ENCODE peak calls at places on chromosomes 5 and 9, in seven cellular contexts. P, D, N, G, V, Z and W are unnamed samples.
A peak's percentile ranks its signal among the peaks of the same experiment; 100 is the strongest.

GRCh38 chr5:62536783-62537182 is 41.8 kb upstream of the LRRC70 start:
- DNase-seq in N (no peak), G (no peak), V (no peak), Z (no peak), D (no peak), P (no peak), W (no peak)

GRCh38 chr9:137234055-137234697 is 3.5 kb downstream of the SLC34A3 start:
- DNase-seq in D (no peak), N (no peak), Z (no peak), G (no peak), P (no peak), V (no peak), W (no peak)

GRCh38 chr9:81499021-81499454 is 190.3 kb downstream of the TLE1 start:
- DNase-seq in N (no peak), D (no peak), Z (peak; percentile 82), P (no peak), V (no peak), G (no peak), W (no peak)

GRCh38 chr9:36438536-36438935 is 38.5 kb upstream of the RNF38 start:
- DNase-seq in Z (no peak), G (no peak), V (no peak), P (no peak), N (no peak), D (no peak), W (no peak)

GRCh38 chr5:122129332-122129731 is at the start of gene ZNF474:
- DNase-seq in V (no peak), N (no peak), Z (peak; percentile 97), D (no peak), P (no peak), G (no peak), W (no peak)

GRCh38 chr9:105280730-105281129 is 36.3 kb downstream of the SLC44A1 start:
- DNase-seq in D (no peak), V (no peak), G (no peak), Z (peak; percentile 74), P (no peak), N (no peak), W (no peak)

GRCh38 chr9:134293576-134294227 is 32.6 kb upstream of the RXRA start:
- DNase-seq in N (no peak), Z (peak; percentile 22), D (no peak), G (no peak), P (no peak), V (no peak), W (no peak)

GRCh38 chr5:18393546-18393945 is 759.3 kb downstream of the TAF11L14 start:
- DNase-seq in Z (no peak), D (no peak), V (no peak), G (no peak), P (no peak), N (no peak), W (no peak)

GRCh38 chr5:168672016-168672415 is 92.8 kb upstream of the PANK3 start:
- DNase-seq in G (no peak), P (no peak), Z (no peak), N (no peak), V (no peak), D (no peak), W (no peak)

GRCh38 chr5:35856186-35857003 is at the start of gene IL7R:
- DNase-seq in D (peak; percentile 79), N (no peak), G (no peak), Z (peak; percentile 75), V (no peak), P (no peak), W (no peak)

GRCh38 chr9:38067892-38068615 is 973 bp downstream of the SHB start:
- DNase-seq in D (no peak), V (no peak), P (no peak), G (no peak), N (no peak), Z (no peak), W (no peak)

GRCh38 chr5:167708449-167708848 is 583.0 kb upstream of the WWC1 start:
- DNase-seq in V (no peak), D (no peak), Z (no peak), G (no peak), N (no peak), P (no peak), W (no peak)

GRCh38 chr5:158590936-158591863 is 508.5 kb downstream of the EBF1 start:
- DNase-seq in D (no peak), P (no peak), G (no peak), N (no peak), Z (peak; percentile 57), V (no peak), W (no peak)

GRCh38 chr5:116536279-116537161 is 38.1 kb downstream of the SEMA6A start:
- DNase-seq in D (no peak), V (no peak), G (no peak), N (peak; percentile 31), P (no peak), Z (no peak), W (no peak)

GRCh38 chr5:141636106-141636412 is 590 bp downstream of the HDAC3 start:
- DNase-seq in N (no peak), V (no peak), Z (no peak), G (no peak), D (no peak), P (no peak), W (no peak)

GRCh38 chr5:373710-374602 is 52.4 kb downstream of the AHRR start:
- DNase-seq in D (no peak), P (peak; percentile 70), Z (peak; percentile 18), V (peak; percentile 45), G (peak; percentile 59), N (peak; percentile 7), W (no peak)

GRCh38 chr5:75049581-75050274 is 2.6 kb downstream of the GCNT4 start:
- DNase-seq in D (peak; percentile 45), Z (peak; percentile 64), N (peak; percentile 56), V (peak; percentile 25), G (no peak), P (no peak), W (peak; percentile 63)

GRCh38 chr5:33143405-33144123 is 297.2 kb upstream of the TARS1 start:
- DNase-seq in V (no peak), N (no peak), D (no peak), P (no peak), G (no peak), Z (no peak), W (no peak)

GRCh38 chr5:176817369-176817841 is 7.0 kb downstream of the UNC5A start:
- DNase-seq in N (no peak), D (no peak), P (no peak), Z (no peak), G (no peak), V (no peak), W (no peak)

GRCh38 chr5:17991775-17992174 is 357.5 kb downstream of the TAF11L14 start:
- DNase-seq in P (no peak), G (no peak), D (no peak), N (no peak), Z (no peak), V (no peak), W (no peak)

GRCh38 chr5:1930880-1931589 is 48.3 kb upstream of the IRX4 start:
- DNase-seq in V (no peak), G (no peak), P (no peak), Z (no peak), D (no peak), N (peak; percentile 44), W (no peak)

GRCh38 chr5:160397492-160397891 is 2.4 kb downstream of the FAM200C start:
- DNase-seq in D (no peak), P (no peak), Z (no peak), N (no peak), G (no peak), V (no peak), W (no peak)

GRCh38 chr9:125529589-125530515 is 177.2 kb downstream of the MAPKAP1 start:
- DNase-seq in N (no peak), V (no peak), D (peak; percentile 56), P (no peak), Z (no peak), G (no peak), W (no peak)